ENCODE peak calls at places on chromosomes 1 and 21, in nine cellular contexts. O is GM12891; B is AG08395; Q is NCI-H1436; W is CD8-positive, alpha-beta memory T cell; Y is activated CD4-positive, alpha-beta T cell treated with anti-CD3 and anti-CD28 coated beads, Interleukin-2, amount 10 ng/mL, durations not matched to agents 24 days and 14 days; A is NCI-H345; S is EL; M is GM12892. L is an unnamed sample.

GRCh38 chr1:69967245-69967766 is 238.1 kb downstream of the LRRC40 start:
- DNase-seq in M (no peak), W (no peak), B (no peak), O (no peak), Q (no peak), S (peak; percentile 38), A (no peak), Y (no peak), L (no peak)

GRCh38 chr1:46483597-46483996 is 6.0 kb upstream of the DMBX1 start:
- DNase-seq in A (no peak), Q (no peak), S (no peak), Y (no peak), W (no peak), M (no peak), B (no peak), O (no peak), L (no peak)

GRCh38 chr21:37862536-37862935 is 53.7 kb downstream of the KCNJ6 start:
- DNase-seq in Q (no peak), M (peak; percentile 23), B (peak; percentile 65), O (peak; percentile 36), W (no peak), S (peak; percentile 35), Y (no peak), A (no peak), L (no peak)

GRCh38 chr1:19439464-19440171 is 45.7 kb downstream of the CAPZB start:
- DNase-seq in M (no peak), S (no peak), W (peak; percentile 63), O (no peak), B (no peak), Y (no peak), Q (no peak), A (no peak), L (peak; percentile 85)

GRCh38 chr1:112540395-112540794 is 31.6 kb downstream of the WNT2B start:
- DNase-seq in W (no peak), M (no peak), Y (no peak), Q (no peak), B (no peak), A (no peak), S (peak; percentile 55), O (no peak), L (no peak)

GRCh38 chr1:159927887-159928431 is 2.7 kb upstream of the TAGLN2 start:
- DNase-seq in W (no peak), B (no peak), O (no peak), Y (no peak), S (no peak), Q (no peak), M (no peak), A (no peak), L (no peak)

GRCh38 chr1:235098547-235098946 is 30.1 kb downstream of the TOMM20 start:
- DNase-seq in W (no peak), M (no peak), A (no peak), S (no peak), O (no peak), Q (no peak), Y (no peak), B (no peak), L (no peak)

GRCh38 chr21:43921602-43921978 is 56.6 kb downstream of the AGPAT3 start:
- DNase-seq in M (no peak), S (no peak), A (no peak), Q (peak; percentile 57), Y (peak; percentile 78), B (no peak), W (peak; percentile 68), O (no peak), L (no peak)

GRCh38 chr1:116540088-116540487 is 30.7 kb downstream of the CD58 start:
- DNase-seq in A (no peak), W (no peak), Y (no peak), S (no peak), O (no peak), Q (no peak), M (no peak), B (no peak), L (no peak)

GRCh38 chr1:208235356-208235982 is 8.7 kb downstream of the PLXNA2 start:
- DNase-seq in Q (no peak), W (no peak), A (no peak), S (no peak), O (no peak), M (no peak), Y (no peak), B (no peak), L (no peak)

GRCh38 chr1:200034821-200035396 is 7.4 kb downstream of the NR5A2 start:
- DNase-seq in O (no peak), Q (no peak), W (no peak), A (no peak), M (no peak), S (peak; percentile 44), B (peak; percentile 48), Y (no peak), L (no peak)

GRCh38 chr1:60904079-60904852 is 178.1 kb upstream of the NFIA start:
- DNase-seq in S (no peak), Y (no peak), A (no peak), O (no peak), M (no peak), W (no peak), B (peak; percentile 52), Q (no peak), L (no peak)

L was measured in thyroid gland.